ENCODE peak calls at places on chromosome 2, in five cellular contexts. D is type B pancreatic cell; H is activated CD4-positive, CD25-positive, alpha-beta regulatory T cell treated with anti-CD3 and anti-CD28 coated beads, Interleukin-2, amount 50 U/mL, for 72 hours; V is B cell; X is fibroblast of lung. B is an unnamed sample.

GRCh38 chr2:158776236-158776635 is 18.9 kb upstream of the DAPL1 start:
- DNase-seq in D (no peak), H (no peak), V (no peak), X (no peak), B (no peak)

GRCh38 chr2:20555954-20556353 is 94.9 kb downstream of the HS1BP3 start:
- DNase-seq in D (no peak), H (no peak), V (no peak), X (no peak), B (no peak)

GRCh38 chr2:237488901-237489860 is 2.1 kb downstream of the MLPH start:
- DNase-seq in D (no peak), H (no peak), V (no peak), X (no peak), B (no peak)

GRCh38 chr2:165698621-165698946 is 95.5 kb downstream of the GALNT3 start:
- DNase-seq in D (no peak), H (no peak), V (no peak), X (peak), B (peak)

GRCh38 chr2:105718846-105719432 is 25.8 kb upstream of the NCK2 start:
- DNase-seq in D (no peak), H (no peak), V (no peak), X (no peak), B (no peak)

GRCh38 chr2:120653026-120653425 is 82.6 kb upstream of the GLI2 start:
- DNase-seq in D (no peak), H (no peak), V (no peak), X (no peak), B (no peak)

GRCh38 chr2:148021059-148021985 is at the start of gene MBD5:
- DNase-seq in D (peak), H (peak), V (peak), X (peak), B (peak)

GRCh38 chr2:44186800-44187199 is 18.1 kb downstream of the PPM1B start:
- DNase-seq in D (no peak), H (no peak), V (no peak), X (peak), B (no peak)

GRCh38 chr2:170930132-170931109 is 1.4 kb downstream of the GORASP2 start:
- DNase-seq in D (no peak), H (peak), V (peak), X (peak), B (peak)

GRCh38 chr2:54471221-54471711 is 15.1 kb downstream of the SPTBN1 start:
- DNase-seq in D (no peak), H (no peak), V (no peak), X (peak), B (peak)

GRCh38 chr2:70941701-70942100 is 6.0 kb downstream of the ATP6V1B1 start:
- DNase-seq in D (no peak), H (no peak), V (no peak), X (no peak), B (no peak)

GRCh38 chr2:212249451-212249850 is 289.2 kb downstream of the ERBB4 start:
- DNase-seq in D (no peak), H (no peak), V (no peak), X (peak), B (no peak)

GRCh38 chr2:197972017-197972416 is 167.6 kb downstream of the PLCL1 start:
- DNase-seq in D (no peak), H (no peak), V (no peak), X (peak), B (no peak)

GRCh38 chr2:119476301-119477117 is 44.9 kb downstream of the TMEM37 start:
- DNase-seq in D (no peak), H (peak), V (peak), X (peak), B (peak)

GRCh38 chr2:172079416-172079815 is 5.9 kb upstream of the DLX1 start:
- DNase-seq in D (no peak), H (no peak), V (no peak), X (no peak), B (no peak)

GRCh38 chr2:152134488-152135280 is 35.8 kb upstream of the CACNB4 start:
- DNase-seq in D (no peak), H (no peak), V (no peak), X (peak), B (no peak)

GRCh38 chr2:74002515-74003391 is 18.0 kb downstream of the TET3 start:
- DNase-seq in D (peak), H (peak), V (peak), X (peak), B (peak)

GRCh38 chr2:120989911-120990441 is 254.3 kb downstream of the GLI2 start:
- DNase-seq in D (peak), H (no peak), V (no peak), X (no peak), B (no peak)

GRCh38 chr2:1231664-1232063 is 181.6 kb upstream of the TPO start:
- DNase-seq in D (no peak), H (no peak), V (no peak), X (no peak), B (no peak)

GRCh38 chr2:70632388-70632787 is 78.8 kb upstream of the TGFA start:
- DNase-seq in D (no peak), H (no peak), V (no peak), X (no peak), B (no peak)

GRCh38 chr2:123179526-123179925 is 845.6 kb upstream of the CNTNAP5 start:
- DNase-seq in D (no peak), H (no peak), V (no peak), X (no peak), B (no peak)

GRCh38 chr2:69298862-69299261 is 88.2 kb downstream of the GFPT1 start:
- DNase-seq in D (no peak), H (no peak), V (no peak), X (peak), B (no peak)

GRCh38 chr2:95258271-95258670 is 16.0 kb upstream of the PROM2 start:
- DNase-seq in D (no peak), H (no peak), V (no peak), X (no peak), B (no peak)

GRCh38 chr2:9153589-9153988 is 53.0 kb upstream of the ASAP2 start:
- DNase-seq in D (no peak), H (no peak), V (no peak), X (no peak), B (no peak)

GRCh38 chr2:104547251-104547650 is 306.7 kb upstream of the POU3F3 start:
- DNase-seq in D (no peak), H (no peak), V (no peak), X (no peak), B (no peak)

GRCh38 chr2:197909377-197909776 is 105.0 kb downstream of the PLCL1 start:
- DNase-seq in D (no peak), H (no peak), V (no peak), X (peak), B (no peak)

GRCh38 chr2:215299337-215299859 is 12.5 kb upstream of the ATIC start:
- DNase-seq in D (no peak), H (no peak), V (no peak), X (no peak), B (no peak)

GRCh38 chr2:181778621-181779195 is 98.4 kb upstream of the NEUROD1 start:
- DNase-seq in D (no peak), H (no peak), V (no peak), X (no peak), B (no peak)

GRCh38 chr2:192487636-192488035 is 292.9 kb upstream of the TMEFF2 start:
- DNase-seq in D (no peak), H (no peak), V (no peak), X (no peak), B (no peak)

GRCh38 chr2:105919826-105920225 is 175.1 kb downstream of the NCK2 start:
- DNase-seq in D (no peak), H (peak), V (no peak), X (peak), B (no peak)

GRCh38 chr2:46847185-46847710 is 68.4 kb downstream of the MCFD2 start:
- DNase-seq in D (no peak), H (no peak), V (no peak), X (peak), B (no peak)

GRCh38 chr2:231605607-231606091 is 13.0 kb downstream of the TEX44 start:
- DNase-seq in D (no peak), H (no peak), V (peak), X (no peak), B (no peak)

GRCh38 chr2:122129399-122129798 is 373.9 kb downstream of the TSN start:
- DNase-seq in D (no peak), H (no peak), V (no peak), X (no peak), B (no peak)

GRCh38 chr2:68720665-68721064 is 13.9 kb upstream of the ARHGAP25 start:
- DNase-seq in D (no peak), H (no peak), V (no peak), X (no peak), B (no peak)

GRCh38 chr2:10226032-10226724 is 76.5 kb upstream of the HPCAL1 start:
- DNase-seq in D (no peak), H (no peak), V (no peak), X (no peak), B (no peak)

GRCh38 chr2:37436324-37436723 is 91.9 kb downstream of the QPCT start:
- DNase-seq in D (no peak), H (no peak), V (no peak), X (no peak), B (no peak)

GRCh38 chr2:115609978-115610377 is 1167.5 kb downstream of the DPP10 start:
- DNase-seq in D (no peak), H (no peak), V (no peak), X (no peak), B (no peak)

GRCh38 chr2:3349211-3349693 is 28.4 kb downstream of the EIPR1 start:
- DNase-seq in D (no peak), H (no peak), V (no peak), X (no peak), B (no peak)

GRCh38 chr2:107336536-107336935 is 450.6 kb upstream of the ST6GAL2 start:
- DNase-seq in D (no peak), H (no peak), V (no peak), X (peak), B (no peak)

GRCh38 chr2:238006500-238006899 is 39.7 kb downstream of the UBE2F start:
- DNase-seq in D (no peak), H (no peak), V (no peak), X (no peak), B (no peak)

B was measured in NCI-H460.